ENCODE peak calls at places on chromosomes 5 and 9, in eight cellular contexts. One of them, this sample, is unnamed.

GRCh38 chr5:32710859-32711692 is at the start of gene NPR3:
- DNase-seq in HFFc6: peak
- DNase-seq in GM12865: no peak
- DNase-seq in colonic mucosa: no peak
- DNase-seq in fibroblast of the aortic adventitia: peak
- DNase-seq in GM06990: no peak
- DNase-seq in foreskin keratinocyte: peak
- DNase-seq in endothelial cell: peak
- DNase-seq in this sample: no peak

GRCh38 chr5:126014691-126015090 is 408.5 kb upstream of the GRAMD2B start:
- DNase-seq in HFFc6: no peak
- DNase-seq in GM12865: no peak
- DNase-seq in colonic mucosa: no peak
- DNase-seq in fibroblast of the aortic adventitia: no peak
- DNase-seq in GM06990: no peak
- DNase-seq in foreskin keratinocyte: no peak
- DNase-seq in endothelial cell: no peak
- DNase-seq in this sample: no peak

GRCh38 chr9:135479469-135480052 is at the start of gene PPP1R26:
- DNase-seq in HFFc6: no peak
- DNase-seq in GM12865: no peak
- DNase-seq in colonic mucosa: no peak
- DNase-seq in fibroblast of the aortic adventitia: no peak
- DNase-seq in GM06990: no peak
- DNase-seq in foreskin keratinocyte: no peak
- DNase-seq in endothelial cell: no peak
- DNase-seq in this sample: peak

GRCh38 chr9:129036923-129037766 is 719 bp downstream of the MIGA2 start:
- DNase-seq in HFFc6: no peak
- DNase-seq in GM12865: no peak
- DNase-seq in colonic mucosa: no peak
- DNase-seq in fibroblast of the aortic adventitia: no peak
- DNase-seq in GM06990: no peak
- DNase-seq in foreskin keratinocyte: no peak
- DNase-seq in endothelial cell: no peak
- DNase-seq in this sample: no peak

GRCh38 chr5:77560677-77561263 is 68.7 kb upstream of the WDR41 start:
- DNase-seq in HFFc6: peak
- DNase-seq in GM12865: peak
- DNase-seq in colonic mucosa: no peak
- DNase-seq in fibroblast of the aortic adventitia: peak
- DNase-seq in GM06990: peak
- DNase-seq in foreskin keratinocyte: peak
- DNase-seq in endothelial cell: peak
- DNase-seq in this sample: no peak

GRCh38 chr9:92328225-92328624 is 2.5 kb downstream of the CENPP start:
- DNase-seq in HFFc6: peak
- DNase-seq in GM12865: peak
- DNase-seq in colonic mucosa: no peak
- DNase-seq in fibroblast of the aortic adventitia: peak
- DNase-seq in GM06990: no peak
- DNase-seq in foreskin keratinocyte: peak
- DNase-seq in endothelial cell: no peak
- DNase-seq in this sample: peak

GRCh38 chr5:150481972-150482406 is 25.9 kb upstream of the NDST1 start:
- DNase-seq in HFFc6: no peak
- DNase-seq in GM12865: no peak
- DNase-seq in colonic mucosa: no peak
- DNase-seq in fibroblast of the aortic adventitia: no peak
- DNase-seq in GM06990: no peak
- DNase-seq in foreskin keratinocyte: no peak
- DNase-seq in endothelial cell: no peak
- DNase-seq in this sample: no peak

GRCh38 chr9:68446836-68447235 is 90.4 kb downstream of the PGM5 start:
- DNase-seq in HFFc6: no peak
- DNase-seq in GM12865: no peak
- DNase-seq in colonic mucosa: peak
- DNase-seq in fibroblast of the aortic adventitia: no peak
- DNase-seq in GM06990: no peak
- DNase-seq in foreskin keratinocyte: no peak
- DNase-seq in endothelial cell: no peak
- DNase-seq in this sample: no peak

GRCh38 chr5:21654-22233 is 70.2 kb upstream of the PLEKHG4B start:
- DNase-seq in HFFc6: peak
- DNase-seq in GM12865: no peak
- DNase-seq in colonic mucosa: no peak
- DNase-seq in fibroblast of the aortic adventitia: peak
- DNase-seq in GM06990: no peak
- DNase-seq in foreskin keratinocyte: no peak
- DNase-seq in endothelial cell: no peak
- DNase-seq in this sample: no peak
- TF ChIP-seq CTCF in HFFc6: peak
- TF ChIP-seq CTCF in GM12865: peak
- TF ChIP-seq CTCF in colonic mucosa: no peak
- TF ChIP-seq CTCF in fibroblast of the aortic adventitia: peak
- TF ChIP-seq CTCF in GM06990: peak
- TF ChIP-seq CTCF in foreskin keratinocyte: peak
- TF ChIP-seq CTCF in endothelial cell: no peak
- TF ChIP-seq CTCF in this sample: peak

GRCh38 chr5:155941340-155941739 is 385.6 kb upstream of the SGCD start:
- DNase-seq in HFFc6: no peak
- DNase-seq in GM12865: no peak
- DNase-seq in colonic mucosa: no peak
- DNase-seq in fibroblast of the aortic adventitia: no peak
- DNase-seq in GM06990: no peak
- DNase-seq in foreskin keratinocyte: no peak
- DNase-seq in endothelial cell: no peak
- DNase-seq in this sample: no peak

GRCh38 chr5:155938051-155938450 is 388.9 kb upstream of the SGCD start:
- DNase-seq in HFFc6: no peak
- DNase-seq in GM12865: no peak
- DNase-seq in colonic mucosa: no peak
- DNase-seq in fibroblast of the aortic adventitia: no peak
- DNase-seq in GM06990: no peak
- DNase-seq in foreskin keratinocyte: no peak
- DNase-seq in endothelial cell: no peak
- DNase-seq in this sample: no peak

GRCh38 chr5:155947394-155948062 is 379.4 kb upstream of the SGCD start:
- DNase-seq in HFFc6: no peak
- DNase-seq in GM12865: no peak
- DNase-seq in colonic mucosa: no peak
- DNase-seq in fibroblast of the aortic adventitia: no peak
- DNase-seq in GM06990: no peak
- DNase-seq in foreskin keratinocyte: no peak
- DNase-seq in endothelial cell: no peak
- DNase-seq in this sample: no peak

DNA sequence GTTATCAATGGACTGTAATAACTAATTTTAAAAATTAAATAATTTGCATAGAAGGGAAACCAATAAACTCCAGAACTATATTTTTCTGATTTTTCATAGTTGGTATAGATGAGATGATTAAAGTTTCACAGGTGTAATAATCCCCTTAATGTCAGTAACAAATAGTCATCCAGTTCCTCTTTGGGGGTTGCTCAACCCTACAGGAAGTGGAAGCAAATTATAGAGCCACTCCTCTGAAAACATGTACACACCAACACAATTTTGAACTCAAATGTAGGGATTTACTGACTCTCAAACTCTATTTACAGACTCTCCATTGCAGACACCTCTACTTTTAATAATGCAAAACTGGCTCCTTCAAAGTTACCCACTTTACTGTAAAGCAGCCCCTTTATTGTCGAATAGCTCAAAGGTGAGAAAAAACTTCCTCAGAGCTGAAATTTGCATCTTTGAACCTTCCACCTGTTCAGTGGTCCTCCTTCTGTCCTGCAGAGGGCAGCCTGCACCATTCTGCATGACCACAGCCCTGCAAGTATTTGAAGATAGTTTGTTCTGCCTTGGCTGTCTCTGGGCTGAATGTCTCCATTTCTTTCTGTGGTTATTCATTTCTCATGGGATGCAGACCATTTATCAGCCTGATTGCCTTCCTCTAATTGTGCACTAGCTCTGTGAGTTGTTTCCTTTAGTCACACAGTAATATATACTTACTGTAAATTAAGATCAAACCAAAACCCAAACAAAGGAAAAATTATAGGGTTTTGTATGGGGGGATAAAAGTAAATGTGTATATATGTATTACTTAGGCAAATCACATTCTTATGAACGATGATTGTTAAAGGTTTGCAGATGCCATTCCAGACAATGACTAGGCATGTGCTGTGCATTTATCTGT is 383.2 kb upstream of the SGCD start:
- DNase-seq in HFFc6: no peak
- DNase-seq in GM12865: peak
- DNase-seq in colonic mucosa: peak
- DNase-seq in fibroblast of the aortic adventitia: peak
- DNase-seq in GM06990: no peak
- DNase-seq in foreskin keratinocyte: peak
- DNase-seq in endothelial cell: peak
- DNase-seq in this sample: peak
- TF ChIP-seq CTCF in HFFc6: peak
- TF ChIP-seq CTCF in GM12865: peak
- TF ChIP-seq CTCF in colonic mucosa: peak
- TF ChIP-seq CTCF in fibroblast of the aortic adventitia: peak
- TF ChIP-seq CTCF in GM06990: peak
- TF ChIP-seq CTCF in foreskin keratinocyte: peak
- TF ChIP-seq CTCF in endothelial cell: peak
- TF ChIP-seq CTCF in this sample: peak

DNA sequence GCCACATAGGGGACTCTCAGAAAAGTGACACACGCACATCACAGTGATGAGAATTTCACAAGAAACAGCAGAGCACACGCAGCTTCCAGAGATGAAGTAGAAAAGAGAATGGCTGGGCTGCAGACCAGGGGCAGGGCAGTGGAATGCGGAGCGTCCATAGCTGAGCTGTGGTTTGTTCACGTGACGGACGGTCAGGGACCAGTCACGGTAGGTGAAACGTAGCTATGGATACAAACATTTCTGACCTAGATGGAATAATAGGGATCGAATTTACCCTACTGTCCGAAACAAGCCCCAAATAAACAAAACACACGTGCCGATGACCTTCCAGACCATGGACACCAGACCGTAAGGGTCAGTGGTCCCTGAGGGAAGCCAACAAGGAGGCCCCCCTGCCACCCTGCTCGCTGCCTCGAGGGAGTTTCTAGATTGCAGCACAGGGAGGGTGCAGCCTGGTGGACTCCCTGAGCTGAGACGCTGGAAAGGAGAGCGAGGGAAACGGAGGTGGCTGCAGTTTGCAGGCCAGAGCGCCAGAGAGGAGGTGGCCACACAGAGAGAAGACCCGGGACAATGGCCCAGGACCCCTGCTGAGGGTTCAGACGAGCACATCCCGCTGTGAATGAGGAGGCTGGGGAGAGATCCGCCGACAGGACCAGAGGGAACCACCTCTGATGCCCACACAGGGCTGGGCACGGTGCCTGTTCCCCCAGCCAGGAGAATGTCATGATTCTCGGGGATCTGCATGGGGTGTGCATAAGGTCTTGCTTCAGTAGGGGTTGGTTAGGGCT is 49.0 kb downstream of the SLC6A3 start:
- DNase-seq in HFFc6: no peak
- DNase-seq in GM12865: no peak
- DNase-seq in colonic mucosa: no peak
- DNase-seq in fibroblast of the aortic adventitia: no peak
- DNase-seq in GM06990: no peak
- DNase-seq in foreskin keratinocyte: no peak
- DNase-seq in endothelial cell: no peak
- DNase-seq in this sample: no peak
- TF ChIP-seq CTCF in HFFc6: no peak
- TF ChIP-seq CTCF in GM12865: no peak
- TF ChIP-seq CTCF in colonic mucosa: no peak
- TF ChIP-seq CTCF in fibroblast of the aortic adventitia: no peak
- TF ChIP-seq CTCF in GM06990: no peak
- TF ChIP-seq CTCF in foreskin keratinocyte: no peak
- TF ChIP-seq CTCF in endothelial cell: no peak
- TF ChIP-seq CTCF in this sample: no peak

GRCh38 chr5:30102185-30102584 is 1091.3 kb upstream of the CDH6 start:
- DNase-seq in HFFc6: no peak
- DNase-seq in GM12865: no peak
- DNase-seq in colonic mucosa: no peak
- DNase-seq in fibroblast of the aortic adventitia: no peak
- DNase-seq in GM06990: no peak
- DNase-seq in foreskin keratinocyte: no peak
- DNase-seq in endothelial cell: no peak
- DNase-seq in this sample: no peak

GRCh38 chr5:30100148-30100547 is 1093.3 kb upstream of the CDH6 start:
- DNase-seq in HFFc6: no peak
- DNase-seq in GM12865: no peak
- DNase-seq in colonic mucosa: no peak
- DNase-seq in fibroblast of the aortic adventitia: peak
- DNase-seq in GM06990: no peak
- DNase-seq in foreskin keratinocyte: no peak
- DNase-seq in endothelial cell: no peak
- DNase-seq in this sample: no peak

GRCh38 chr5:30100929-30101328 is 1092.6 kb upstream of the CDH6 start:
- DNase-seq in HFFc6: no peak
- DNase-seq in GM12865: no peak
- DNase-seq in colonic mucosa: no peak
- DNase-seq in fibroblast of the aortic adventitia: peak
- DNase-seq in GM06990: no peak
- DNase-seq in foreskin keratinocyte: no peak
- DNase-seq in endothelial cell: no peak
- DNase-seq in this sample: no peak

GRCh38 chr5:30105186-30105585 is 1088.3 kb upstream of the CDH6 start:
- DNase-seq in HFFc6: no peak
- DNase-seq in GM12865: no peak
- DNase-seq in colonic mucosa: no peak
- DNase-seq in fibroblast of the aortic adventitia: no peak
- DNase-seq in GM06990: no peak
- DNase-seq in foreskin keratinocyte: no peak
- DNase-seq in endothelial cell: no peak
- DNase-seq in this sample: no peak

DNA sequence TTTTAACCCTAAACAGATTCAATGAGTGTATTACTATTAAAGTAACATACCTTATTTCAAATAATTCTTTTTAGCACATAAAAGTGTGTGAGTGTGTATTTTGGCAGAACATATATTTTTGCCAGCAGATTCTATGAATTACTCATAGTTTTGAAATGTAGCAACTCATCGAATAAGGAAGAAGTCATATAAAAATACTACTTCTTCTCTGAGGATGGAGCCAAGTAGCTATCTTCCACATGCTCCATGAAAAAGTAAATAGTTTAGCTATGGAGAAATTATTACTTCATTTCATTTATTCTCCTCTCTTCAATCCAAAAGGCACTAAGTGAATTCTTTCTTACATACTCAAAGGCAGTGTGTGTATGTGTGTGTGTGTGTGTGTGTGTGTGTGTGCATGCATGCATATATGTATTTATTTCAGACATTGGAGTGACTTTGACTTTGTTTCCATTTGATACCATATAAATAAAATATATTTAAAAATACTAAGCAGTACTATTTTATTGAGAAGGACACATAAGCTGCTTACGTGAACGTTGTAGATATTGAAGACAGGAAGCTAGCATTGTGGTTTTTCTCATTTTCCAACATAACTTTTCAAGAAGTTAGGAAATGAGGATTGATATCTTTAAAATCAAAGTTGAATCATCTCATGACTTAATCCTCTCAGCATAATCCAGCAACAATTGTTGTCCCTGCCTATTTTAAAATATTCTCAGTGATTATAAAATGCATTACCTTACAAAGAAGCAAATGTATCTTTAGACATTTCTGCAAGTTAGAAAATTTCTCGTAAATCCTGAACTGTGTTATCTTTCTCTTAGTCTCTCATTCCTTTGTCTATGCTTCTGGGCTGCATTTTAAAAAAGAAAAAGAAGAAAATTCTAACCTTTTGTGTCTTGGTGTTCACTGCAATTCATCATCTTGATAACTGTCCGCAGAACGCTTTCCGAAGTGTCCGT is 1090.1 kb upstream of the CDH6 start:
- DNase-seq in HFFc6: no peak
- DNase-seq in GM12865: no peak
- DNase-seq in colonic mucosa: no peak
- DNase-seq in fibroblast of the aortic adventitia: peak
- DNase-seq in GM06990: no peak
- DNase-seq in foreskin keratinocyte: no peak
- DNase-seq in endothelial cell: no peak
- DNase-seq in this sample: no peak
- TF ChIP-seq CTCF in HFFc6: no peak
- TF ChIP-seq CTCF in GM12865: no peak
- TF ChIP-seq CTCF in colonic mucosa: no peak
- TF ChIP-seq CTCF in fibroblast of the aortic adventitia: no peak
- TF ChIP-seq CTCF in GM06990: no peak
- TF ChIP-seq CTCF in foreskin keratinocyte: no peak
- TF ChIP-seq CTCF in endothelial cell: no peak
- TF ChIP-seq CTCF in this sample: no peak

This sample was measured in WERI-Rb-1.